ENCODE peak calls at places on chromosome 11, in seven cellular contexts. M is brain microvascular endothelial cell; W is ecto neural progenitor cell; B is fibroblast of mammary gland; D is epithelial cell of esophagus; H is C1 segment of cervical spinal cord; I is activated CD4-positive, alpha-beta memory T cell treated with anti-CD3 and anti-CD28 coated beads for 36 hours. U is an unnamed sample.

GRCh38 chr11:61949169-61950034 is 749 bp upstream of the BEST1 start:
- DNase-seq in B (peak), M (peak), I (peak), H (peak), D (peak), W (no peak), U (peak)

GRCh38 chr11:59556883-59557205 is 45.5 kb downstream of the OR4D9 start:
- DNase-seq in H (no peak), B (peak), D (peak), M (peak), W (peak), I (peak), U (no peak)

GRCh38 chr11:32374261-32374711 is 61.1 kb downstream of the WT1 start:
- DNase-seq in M (no peak), W (no peak), D (peak), B (peak), H (no peak), I (peak), U (peak)

GRCh38 chr11:72767203-72768062 is 15.2 kb upstream of the ARAP1 start:
- DNase-seq in W (no peak), B (no peak), I (no peak), D (no peak), H (no peak), M (no peak), U (no peak)

GRCh38 chr11:13269775-13270174 is 7.8 kb upstream of the BMAL1 start:
- DNase-seq in H (no peak), W (no peak), M (peak), I (no peak), D (peak), B (peak), U (no peak)

GRCh38 chr11:61091373-61092279 is 10.7 kb upstream of the CD5 start:
- DNase-seq in M (peak), H (no peak), B (peak), I (peak), W (no peak), D (peak), U (peak)

GRCh38 chr11:19228956-19229355 is 11.8 kb downstream of the E2F8 start:
- DNase-seq in W (no peak), I (no peak), D (no peak), M (no peak), B (no peak), H (no peak), U (peak)

GRCh38 chr11:69326622-69327219 is 32.8 kb downstream of the MYEOV start:
- DNase-seq in W (peak), D (no peak), B (no peak), M (no peak), H (no peak), I (no peak), U (no peak)

GRCh38 chr11:27331984-27332383 is 31.0 kb downstream of the CCDC34 start:
- DNase-seq in I (no peak), B (no peak), H (no peak), M (peak), W (no peak), D (peak), U (peak)